ENCODE peak calls at places on chromosomes 6 and 20, in eight cellular contexts. T is colonic mucosa, P is A549, I is heart left ventricle, Q is PC-9, F is mammary epithelial cell, O is H1, G is heart right ventricle. D is an unnamed sample.

GRCh38 chr6:125377621-125378020 is 75.9 kb upstream of the HDDC2 start:
- DNase-seq in Q (no peak), P (no peak), O (no peak), F (no peak), T (no peak), G (no peak), I (no peak), D (peak; percentile 25)

GRCh38 chr20:32485770-32486248 is 99.3 kb downstream of the NOL4L start:
- DNase-seq in G (no peak), I (no peak), P (no peak), O (no peak), T (peak; percentile 38), F (no peak), Q (no peak), D (no peak)

GRCh38 chr6:138292482-138292881 is 74.2 kb upstream of the PBOV1 start:
- DNase-seq in T (no peak), G (no peak), F (no peak), I (no peak), O (no peak), P (no peak), Q (no peak), D (no peak)

GRCh38 chr6:44511126-44511525 is 123.6 kb downstream of the CDC5L start:
- DNase-seq in G (no peak), T (no peak), P (no peak), F (no peak), I (no peak), Q (no peak), O (peak; percentile 17), D (peak; percentile 71)

GRCh38 chr6:106324726-106325335 is 729 bp downstream of the ATG5 start:
- DNase-seq in O (no peak), P (no peak), I (no peak), F (no peak), Q (no peak), T (no peak), G (no peak), D (peak; percentile 5)

GRCh38 chr6:143337201-143337949 is 113.1 kb downstream of the ADAT2 start:
- DNase-seq in P (peak; percentile 37), O (peak; percentile 98), I (peak; percentile 72), Q (no peak), F (no peak), G (peak; percentile 52), T (peak; percentile 55), D (no peak)

GRCh38 chr6:87093651-87094050 is 1.3 kb downstream of the CGA start:
- DNase-seq in G (no peak), T (no peak), Q (no peak), P (no peak), O (no peak), F (no peak), I (no peak), D (peak; percentile 25)

GRCh38 chr20:8530022-8530421 is 398.0 kb downstream of the PLCB1 start:
- DNase-seq in P (no peak), Q (no peak), T (no peak), F (no peak), I (no peak), G (no peak), O (no peak), D (no peak)

GRCh38 chr20:7094438-7094997 is 327.0 kb downstream of the BMP2 start:
- DNase-seq in T (peak; percentile 52), I (no peak), F (peak; percentile 62), O (peak; percentile 63), P (peak; percentile 47), Q (no peak), G (peak; percentile 11), D (peak; percentile 10)

GRCh38 chr6:41278699-41279405 is 7.6 kb downstream of the TREM1 start:
- DNase-seq in I (no peak), G (no peak), O (peak; percentile 78), Q (no peak), T (peak; percentile 59), P (peak; percentile 58), F (peak; percentile 37), D (peak; percentile 22)

GRCh38 chr6:39912446-39912845 is 21.8 kb downstream of the MOCS1 start:
- DNase-seq in P (no peak), T (no peak), Q (no peak), G (no peak), F (no peak), O (no peak), I (no peak), D (no peak)

GRCh38 chr6:19530188-19530587 is 307.0 kb upstream of the ID4 start:
- DNase-seq in O (no peak), Q (no peak), P (no peak), T (no peak), G (no peak), I (no peak), F (no peak), D (no peak)

GRCh38 chr20:25300496-25301170 is 52.7 kb downstream of the PYGB start:
- DNase-seq in Q (no peak), I (no peak), P (no peak), G (no peak), F (no peak), T (no peak), O (no peak), D (no peak)

GRCh38 chr20:37388831-37389230 is 42.9 kb downstream of the SRC start:
- DNase-seq in P (peak; percentile 18), T (no peak), I (no peak), F (no peak), O (no peak), Q (no peak), G (no peak), D (no peak)

GRCh38 chr20:62949153-62949821 is 3.2 kb upstream of the SLC17A9 start:
- DNase-seq in G (no peak), F (no peak), O (no peak), P (peak; percentile 22), Q (no peak), T (no peak), I (no peak), D (no peak)

GRCh38 chr6:57313009-57313408 is 4.4 kb upstream of the PRIM2 start:
- DNase-seq in P (no peak), G (no peak), O (no peak), Q (no peak), I (no peak), T (no peak), F (no peak), D (peak; percentile 34)

GRCh38 chr6:39049575-39050283 is 1.1 kb downstream of the GLP1R start:
- DNase-seq in T (no peak), O (no peak), P (no peak), F (no peak), I (no peak), G (no peak), Q (no peak), D (no peak)

GRCh38 chr6:157592566-157592965 is 211.6 kb downstream of the ZDHHC14 start:
- DNase-seq in G (no peak), I (peak; percentile 43), P (no peak), T (peak; percentile 22), F (no peak), O (peak; percentile 43), Q (no peak), D (no peak)

GRCh38 chr20:53905019-53905847 is 165.2 kb downstream of the BCAS1 start:
- DNase-seq in T (no peak), O (no peak), F (no peak), P (no peak), G (no peak), Q (no peak), I (no peak), D (no peak)
- H3K4me1 ChIP-seq in T (peaks cover 8% of the 10 kb centered on the region), O (peaks cover 3% of the 10 kb centered on the region), F (peaks cover 64% of the 10 kb centered on the region), P (peaks cover 49% of the 10 kb centered on the region), G (peaks cover 78% of the 10 kb centered on the region), Q (peaks cover 70% of the 10 kb centered on the region), I (peaks cover 15% of the 10 kb centered on the region), D (peaks cover 13% of the 10 kb centered on the region)

GRCh38 chr6:127971386-127971785 is 70.5 kb upstream of the THEMIS start:
- DNase-seq in Q (no peak), F (no peak), G (no peak), O (no peak), P (no peak), I (no peak), T (no peak), D (no peak)
- TF ChIP-seq CTCF in Q (no peak), F (no peak), G (no peak), O (no peak), P (no peak), I (no peak), T (no peak), D (no peak)

GRCh38 chr6:43491750-43492661 is 14.6 kb downstream of the TJAP1 start:
- DNase-seq in I (peak; percentile 88), O (no peak), F (peak; percentile 68), P (no peak), Q (no peak), G (peak; percentile 84), T (peak; percentile 70), D (peak; percentile 80)
- H3K4me1 ChIP-seq in I (no peaks in the 10 kb centered on the region), O (peaks cover 19% of the 10 kb centered on the region), F (peaks cover 75% of the 10 kb centered on the region), P (peaks cover 16% of the 10 kb centered on the region), Q (peaks cover 28% of the 10 kb centered on the region), G (peaks cover 44% of the 10 kb centered on the region), T (no peaks in the 10 kb centered on the region), D (peaks cover 28% of the 10 kb centered on the region)

DNA sequence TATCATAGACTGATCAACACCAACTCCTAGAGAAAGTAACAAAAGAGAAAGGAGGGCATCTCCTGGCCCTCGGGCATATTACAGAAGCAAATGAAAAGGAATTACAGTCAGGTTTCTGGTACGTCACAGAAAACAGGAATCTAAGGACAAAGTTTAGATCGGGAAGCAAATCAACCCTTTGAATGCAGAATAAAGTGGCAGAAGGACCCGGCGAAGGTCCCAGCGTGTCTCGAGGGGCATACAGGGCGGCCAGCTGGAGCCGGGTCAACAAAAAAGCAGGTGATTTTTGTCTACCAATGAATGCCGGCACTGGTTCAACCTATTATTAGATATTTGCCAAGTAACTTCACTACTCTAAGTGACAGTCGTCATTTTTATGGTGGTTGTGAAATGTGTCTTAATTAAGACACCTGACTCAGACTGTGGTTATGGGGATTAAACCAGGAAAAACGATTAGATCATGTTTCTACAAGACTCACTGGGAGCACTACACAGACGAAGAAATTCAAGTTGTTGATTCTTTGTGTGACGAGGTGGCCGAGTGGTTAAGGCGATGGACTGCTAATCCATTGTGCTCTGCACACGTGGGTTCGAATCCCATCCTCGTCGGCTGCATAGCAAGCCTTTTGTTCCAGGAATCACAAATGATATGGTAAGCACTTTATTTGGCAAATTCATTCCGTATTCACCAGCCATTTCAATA is 12.4 kb upstream of the ZSCAN9 start:
- DNase-seq in I (no peak), P (peak; percentile 87), F (peak; percentile 93), Q (peak; percentile 93), O (peak; percentile 92), G (no peak), T (peak; percentile 78), D (peak; percentile 83)
- TF ChIP-seq CTCF in I (no peak), P (peak; percentile 31), F (peak; percentile 13), Q (no peak), O (no peak), G (no peak), T (no peak), D (no peak)